ENCODE peak calls at places on chromosomes 13 and 19, in six cellular contexts. One of them, this sample, is unnamed.

GRCh38 chr13:52348983-52349780 is 56.8 kb downstream of the THSD1 start:
- DNase-seq in GM13977: no peak
- DNase-seq in WERI-Rb-1: no peak
- DNase-seq in BE2C: no peak
- DNase-seq in fibroblast of pulmonary artery: peak
- DNase-seq in foreskin fibroblast: peak
- DNase-seq in this sample: no peak

GRCh38 chr13:114134944-114135610 is 2.7 kb upstream of the RASA3 start:
- DNase-seq in foreskin fibroblast: no peak
- DNase-seq in GM13977: no peak
- DNase-seq in fibroblast of pulmonary artery: no peak
- DNase-seq in WERI-Rb-1: no peak
- DNase-seq in BE2C: no peak
- DNase-seq in this sample: no peak

GRCh38 chr13:110433014-110433413 is 125.9 kb downstream of the COL4A2 start:
- DNase-seq in WERI-Rb-1: no peak
- DNase-seq in BE2C: peak
- DNase-seq in fibroblast of pulmonary artery: no peak
- DNase-seq in foreskin fibroblast: no peak
- DNase-seq in GM13977: no peak
- DNase-seq in this sample: no peak

GRCh38 chr13:79434578-79434977 is 28.5 kb upstream of the RBM26 start:
- DNase-seq in GM13977: no peak
- DNase-seq in foreskin fibroblast: peak
- DNase-seq in WERI-Rb-1: no peak
- DNase-seq in BE2C: no peak
- DNase-seq in fibroblast of pulmonary artery: peak
- DNase-seq in this sample: no peak

GRCh38 chr19:5445667-5446066 is 9.6 kb upstream of the ZNRF4 start:
- DNase-seq in BE2C: no peak
- DNase-seq in WERI-Rb-1: no peak
- DNase-seq in fibroblast of pulmonary artery: no peak
- DNase-seq in foreskin fibroblast: no peak
- DNase-seq in GM13977: no peak
- DNase-seq in this sample: no peak

GRCh38 chr13:49410006-49410405 is 33.9 kb downstream of the CAB39L start:
- DNase-seq in GM13977: no peak
- DNase-seq in WERI-Rb-1: no peak
- DNase-seq in foreskin fibroblast: no peak
- DNase-seq in BE2C: no peak
- DNase-seq in fibroblast of pulmonary artery: no peak
- DNase-seq in this sample: no peak

GRCh38 chr13:31105856-31106255 is 55.8 kb downstream of the HSPH1 start:
- DNase-seq in BE2C: no peak
- DNase-seq in WERI-Rb-1: no peak
- DNase-seq in fibroblast of pulmonary artery: no peak
- DNase-seq in foreskin fibroblast: no peak
- DNase-seq in GM13977: no peak
- DNase-seq in this sample: no peak

GRCh38 chr13:48222358-48223015 is 10.5 kb upstream of the ITM2B start:
- DNase-seq in foreskin fibroblast: no peak
- DNase-seq in WERI-Rb-1: no peak
- DNase-seq in fibroblast of pulmonary artery: peak
- DNase-seq in BE2C: no peak
- DNase-seq in GM13977: no peak
- DNase-seq in this sample: no peak

GRCh38 chr13:40682449-40683240 is 16.2 kb upstream of the FOXO1 start:
- DNase-seq in BE2C: no peak
- DNase-seq in fibroblast of pulmonary artery: no peak
- DNase-seq in GM13977: no peak
- DNase-seq in WERI-Rb-1: no peak
- DNase-seq in foreskin fibroblast: no peak
- DNase-seq in this sample: no peak

GRCh38 chr19:5309438-5310204 is 31.0 kb downstream of the PTPRS start:
- DNase-seq in fibroblast of pulmonary artery: peak
- DNase-seq in foreskin fibroblast: no peak
- DNase-seq in WERI-Rb-1: no peak
- DNase-seq in GM13977: no peak
- DNase-seq in BE2C: peak
- DNase-seq in this sample: peak

GRCh38 chr13:44573071-44573470 is 3.1 kb downstream of the TSC22D1 start:
- DNase-seq in fibroblast of pulmonary artery: no peak
- DNase-seq in GM13977: no peak
- DNase-seq in BE2C: no peak
- DNase-seq in WERI-Rb-1: no peak
- DNase-seq in foreskin fibroblast: no peak
- DNase-seq in this sample: no peak

GRCh38 chr19:1408300-1409203 is 1.2 kb downstream of the DAZAP1 start:
- DNase-seq in BE2C: no peak
- DNase-seq in foreskin fibroblast: no peak
- DNase-seq in GM13977: peak
- DNase-seq in WERI-Rb-1: no peak
- DNase-seq in fibroblast of pulmonary artery: peak
- DNase-seq in this sample: peak

GRCh38 chr19:15115080-15115479 is 7.9 kb downstream of the SYDE1 start:
- DNase-seq in foreskin fibroblast: peak
- DNase-seq in fibroblast of pulmonary artery: peak
- DNase-seq in WERI-Rb-1: no peak
- DNase-seq in GM13977: no peak
- DNase-seq in BE2C: no peak
- DNase-seq in this sample: no peak

GRCh38 chr13:110073982-110074381 is 233.0 kb downstream of the COL4A1 start:
- DNase-seq in BE2C: no peak
- DNase-seq in fibroblast of pulmonary artery: no peak
- DNase-seq in foreskin fibroblast: no peak
- DNase-seq in WERI-Rb-1: peak
- DNase-seq in GM13977: no peak
- DNase-seq in this sample: no peak

GRCh38 chr13:40388617-40389016 is 277.8 kb downstream of the FOXO1 start:
- DNase-seq in fibroblast of pulmonary artery: no peak
- DNase-seq in BE2C: no peak
- DNase-seq in WERI-Rb-1: no peak
- DNase-seq in foreskin fibroblast: peak
- DNase-seq in GM13977: peak
- DNase-seq in this sample: no peak

GRCh38 chr13:77579971-77580370 is 44.5 kb downstream of the SCEL start:
- DNase-seq in GM13977: no peak
- DNase-seq in WERI-Rb-1: no peak
- DNase-seq in foreskin fibroblast: no peak
- DNase-seq in BE2C: no peak
- DNase-seq in fibroblast of pulmonary artery: no peak
- DNase-seq in this sample: no peak

GRCh38 chr13:48304132-48304876 is 753 bp downstream of the RB1 start:
- DNase-seq in BE2C: peak
- DNase-seq in GM13977: peak
- DNase-seq in fibroblast of pulmonary artery: peak
- DNase-seq in WERI-Rb-1: no peak
- DNase-seq in foreskin fibroblast: peak
- DNase-seq in this sample: peak

GRCh38 chr13:46119883-46120614 is 15.2 kb upstream of the CPB2 start:
- DNase-seq in foreskin fibroblast: no peak
- DNase-seq in fibroblast of pulmonary artery: peak
- DNase-seq in BE2C: peak
- DNase-seq in GM13977: no peak
- DNase-seq in WERI-Rb-1: no peak
- DNase-seq in this sample: no peak

GRCh38 chr13:93925976-93926375 is 553.5 kb downstream of the DCT start:
- DNase-seq in WERI-Rb-1: no peak
- DNase-seq in fibroblast of pulmonary artery: no peak
- DNase-seq in BE2C: no peak
- DNase-seq in foreskin fibroblast: no peak
- DNase-seq in GM13977: no peak
- DNase-seq in this sample: no peak

GRCh38 chr13:93927431-93927830 is 552.1 kb downstream of the DCT start:
- DNase-seq in WERI-Rb-1: no peak
- DNase-seq in GM13977: no peak
- DNase-seq in foreskin fibroblast: no peak
- DNase-seq in BE2C: no peak
- DNase-seq in fibroblast of pulmonary artery: no peak
- DNase-seq in this sample: no peak

DNA sequence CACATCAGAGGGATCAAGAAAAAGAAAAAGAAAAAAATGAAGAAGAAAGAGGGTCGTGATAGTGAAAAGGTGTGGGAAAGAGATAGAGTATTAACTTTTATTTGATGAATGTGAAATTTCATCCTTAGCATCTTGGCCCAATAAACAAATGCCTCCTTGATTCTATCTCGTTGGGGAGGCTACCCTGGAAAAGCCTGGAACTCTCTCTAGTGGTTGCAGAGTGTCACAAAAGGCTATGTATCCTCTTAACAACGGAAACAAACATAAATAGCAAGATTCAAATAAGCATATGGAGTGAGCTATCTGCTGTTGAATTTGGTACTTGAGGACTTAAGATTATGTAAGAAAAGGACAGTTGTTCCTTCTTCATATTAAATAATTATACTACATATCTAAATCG is 557.4 kb downstream of the DCT start:
- DNase-seq in GM13977: no peak
- DNase-seq in fibroblast of pulmonary artery: no peak
- DNase-seq in BE2C: no peak
- DNase-seq in WERI-Rb-1: no peak
- DNase-seq in foreskin fibroblast: no peak
- DNase-seq in this sample: no peak
- TF ChIP-seq CTCF in GM13977: no peak
- TF ChIP-seq CTCF in fibroblast of pulmonary artery: no peak
- TF ChIP-seq CTCF in BE2C: peak
- TF ChIP-seq CTCF in WERI-Rb-1: peak
- TF ChIP-seq CTCF in foreskin fibroblast: no peak
- TF ChIP-seq CTCF in this sample: no peak

DNA sequence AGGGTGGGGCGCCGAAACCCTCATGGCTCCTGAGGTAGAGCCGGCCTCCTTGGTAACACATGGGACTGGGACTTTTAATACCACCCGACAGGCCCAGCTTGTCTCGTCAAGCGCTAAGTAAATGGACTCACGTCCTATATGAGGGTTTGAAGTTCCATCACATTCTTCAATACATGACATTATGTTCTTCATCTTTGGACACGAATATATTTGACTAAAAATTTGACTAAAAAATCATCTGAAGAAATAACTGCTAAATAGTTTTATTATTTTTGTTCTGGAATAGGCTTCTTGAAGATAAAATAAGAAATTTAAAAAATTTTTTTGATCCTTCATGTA is 335 bp upstream of the ZNF607 start:
- DNase-seq in GM13977: no peak
- DNase-seq in foreskin fibroblast: no peak
- DNase-seq in WERI-Rb-1: no peak
- DNase-seq in fibroblast of pulmonary artery: no peak
- DNase-seq in BE2C: no peak
- DNase-seq in this sample: no peak
- TF ChIP-seq CTCF in GM13977: no peak
- TF ChIP-seq CTCF in foreskin fibroblast: no peak
- TF ChIP-seq CTCF in WERI-Rb-1: no peak
- TF ChIP-seq CTCF in fibroblast of pulmonary artery: no peak
- TF ChIP-seq CTCF in BE2C: no peak
- TF ChIP-seq CTCF in this sample: peak

DNA sequence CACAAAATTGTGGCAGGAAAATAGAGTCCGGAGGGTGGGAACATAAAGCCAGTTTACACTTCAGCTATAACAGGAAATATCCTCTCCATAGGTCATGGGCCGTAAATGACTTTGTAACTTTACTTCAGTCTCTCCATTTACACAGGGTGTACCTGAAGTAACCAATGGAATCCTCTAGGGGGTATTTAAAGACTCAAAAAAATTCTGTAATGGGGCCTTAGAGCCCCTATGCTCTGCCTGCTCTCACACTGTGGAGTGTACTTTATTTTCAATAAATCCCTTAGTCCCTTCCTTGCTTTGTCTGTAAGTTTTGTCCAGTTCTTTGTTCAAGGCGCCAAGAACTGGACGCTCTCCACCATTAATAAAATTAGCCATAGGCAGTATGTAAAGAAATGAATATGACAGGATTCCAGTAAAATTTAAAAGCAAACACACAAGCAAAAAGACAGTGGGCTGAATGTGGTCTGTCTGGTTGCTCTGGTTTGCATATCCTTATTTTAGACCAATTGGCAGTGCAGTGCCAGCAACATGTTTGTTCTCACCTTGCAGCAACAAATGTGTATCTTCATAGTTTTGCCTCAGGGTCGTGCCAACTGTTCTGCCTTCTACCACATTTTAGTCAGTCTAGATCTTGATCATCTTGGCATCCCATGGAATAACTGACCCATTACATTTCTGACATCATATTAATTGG is 801.5 kb upstream of the SPRY2 start:
- DNase-seq in GM13977: no peak
- DNase-seq in fibroblast of pulmonary artery: no peak
- DNase-seq in foreskin fibroblast: no peak
- DNase-seq in WERI-Rb-1: no peak
- DNase-seq in BE2C: no peak
- DNase-seq in this sample: no peak
- TF ChIP-seq CTCF in GM13977: no peak
- TF ChIP-seq CTCF in fibroblast of pulmonary artery: no peak
- TF ChIP-seq CTCF in foreskin fibroblast: no peak
- TF ChIP-seq CTCF in WERI-Rb-1: no peak
- TF ChIP-seq CTCF in BE2C: peak
- TF ChIP-seq CTCF in this sample: no peak

GRCh38 chr19:17178291-17178690 is 36.9 kb upstream of the USE1 start:
- DNase-seq in fibroblast of pulmonary artery: no peak
- DNase-seq in WERI-Rb-1: no peak
- DNase-seq in GM13977: no peak
- DNase-seq in BE2C: no peak
- DNase-seq in foreskin fibroblast: no peak
- DNase-seq in this sample: no peak

GRCh38 chr19:17171874-17172273 is 43.3 kb upstream of the USE1 start:
- DNase-seq in fibroblast of pulmonary artery: no peak
- DNase-seq in foreskin fibroblast: no peak
- DNase-seq in WERI-Rb-1: no peak
- DNase-seq in BE2C: no peak
- DNase-seq in GM13977: no peak
- DNase-seq in this sample: no peak

GRCh38 chr19:17170538-17171297 is 44.4 kb upstream of the USE1 start:
- DNase-seq in BE2C: no peak
- DNase-seq in WERI-Rb-1: no peak
- DNase-seq in fibroblast of pulmonary artery: no peak
- DNase-seq in foreskin fibroblast: no peak
- DNase-seq in GM13977: peak
- DNase-seq in this sample: no peak

DNA sequence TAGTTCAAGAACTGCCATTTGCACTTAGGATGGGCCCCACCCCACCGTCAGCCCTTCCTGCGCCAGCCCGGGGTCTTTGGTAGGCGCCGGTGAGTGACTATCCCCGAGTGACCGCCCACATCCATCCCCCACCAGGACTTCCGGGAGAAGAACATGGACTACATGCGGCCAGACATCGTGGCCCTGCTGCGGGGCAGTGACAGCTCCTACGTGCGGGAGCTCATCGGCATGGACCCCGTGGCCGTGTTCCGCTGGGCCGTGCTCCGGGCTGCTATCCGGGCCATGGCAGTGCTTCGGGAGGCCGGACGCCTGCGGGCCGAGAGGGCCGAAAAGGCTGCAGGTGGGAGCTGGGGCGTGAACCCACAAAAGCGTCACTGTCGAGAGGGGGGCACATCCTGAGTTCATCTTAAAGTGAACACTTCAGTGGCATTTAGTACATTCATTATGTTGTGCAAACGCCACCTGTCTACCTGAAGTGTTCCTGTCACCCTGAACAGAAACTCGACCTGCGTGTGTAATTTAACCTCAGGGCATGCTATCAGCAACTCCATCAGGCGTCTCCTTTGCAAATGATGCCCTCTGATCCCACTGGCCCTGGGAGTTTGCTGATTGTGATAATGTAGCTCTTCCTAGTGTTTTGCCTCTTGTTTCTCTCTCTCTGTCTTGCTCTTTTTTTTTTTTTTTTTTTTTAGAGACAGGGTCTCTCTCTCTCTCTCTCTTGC is 42.4 kb upstream of the USE1 start:
- DNase-seq in fibroblast of pulmonary artery: no peak
- DNase-seq in BE2C: no peak
- DNase-seq in foreskin fibroblast: no peak
- DNase-seq in GM13977: no peak
- DNase-seq in WERI-Rb-1: no peak
- DNase-seq in this sample: no peak
- TF ChIP-seq CTCF in fibroblast of pulmonary artery: no peak
- TF ChIP-seq CTCF in BE2C: no peak
- TF ChIP-seq CTCF in foreskin fibroblast: no peak
- TF ChIP-seq CTCF in GM13977: no peak
- TF ChIP-seq CTCF in WERI-Rb-1: no peak
- TF ChIP-seq CTCF in this sample: no peak

This sample was measured in glutamatergic neuron.